ENCODE peak calls at places on chromosomes 13 and 19, in seven cellular contexts. One of them, this sample, is unnamed.

GRCh38 chr13:114128624-114129522 is 3.5 kb downstream of the RASA3 start:
- DNase-seq in IMR-90: peak; percentile 95
- DNase-seq in H1: no peak
- DNase-seq in mesenchymal stem cell: peak; percentile 98
- DNase-seq in mesendoderm: no peak
- DNase-seq in neuronal stem cell: no peak
- DNase-seq in trophoblast cell: peak; percentile 50
- DNase-seq in this sample: no peak

GRCh38 chr19:1833540-1833939 is 14.7 kb downstream of the REXO1 start:
- DNase-seq in IMR-90: no peak
- DNase-seq in H1: no peak
- DNase-seq in mesenchymal stem cell: no peak
- DNase-seq in mesendoderm: no peak
- DNase-seq in neuronal stem cell: no peak
- DNase-seq in trophoblast cell: no peak
- DNase-seq in this sample: no peak

GRCh38 chr19:51158474-51159129 is 16.5 kb downstream of the SIGLEC7 start:
- DNase-seq in IMR-90: peak; percentile 7
- DNase-seq in H1: peak; percentile 95
- DNase-seq in mesenchymal stem cell: peak; percentile 21
- DNase-seq in mesendoderm: peak; percentile 81
- DNase-seq in neuronal stem cell: peak; percentile 31
- DNase-seq in trophoblast cell: peak; percentile 39
- DNase-seq in this sample: peak; percentile 80

GRCh38 chr19:572891-573825 is 762 bp downstream of the BSG start:
- DNase-seq in IMR-90: peak; percentile 56
- DNase-seq in H1: no peak
- DNase-seq in mesenchymal stem cell: peak; percentile 70
- DNase-seq in mesendoderm: peak; percentile 74
- DNase-seq in neuronal stem cell: no peak
- DNase-seq in trophoblast cell: peak; percentile 49
- DNase-seq in this sample: peak; percentile 36

GRCh38 chr19:42081584-42082258 is 5.8 kb downstream of the ZNF574 start:
- DNase-seq in IMR-90: peak; percentile 65
- DNase-seq in H1: no peak
- DNase-seq in mesenchymal stem cell: peak; percentile 69
- DNase-seq in mesendoderm: peak; percentile 50
- DNase-seq in neuronal stem cell: no peak
- DNase-seq in trophoblast cell: peak; percentile 59
- DNase-seq in this sample: no peak

GRCh38 chr19:16836115-16836905 is 7.1 kb downstream of the SIN3B start:
- DNase-seq in IMR-90: peak; percentile 39
- DNase-seq in H1: no peak
- DNase-seq in mesenchymal stem cell: no peak
- DNase-seq in mesendoderm: no peak
- DNase-seq in neuronal stem cell: no peak
- DNase-seq in trophoblast cell: peak; percentile 11
- DNase-seq in this sample: no peak

GRCh38 chr13:31160857-31161582 is 684 bp downstream of the HSPH1 start:
- DNase-seq in IMR-90: peak; percentile 75
- DNase-seq in H1: peak; percentile 58
- DNase-seq in mesenchymal stem cell: peak; percentile 85
- DNase-seq in mesendoderm: peak; percentile 60
- DNase-seq in neuronal stem cell: peak; percentile 36
- DNase-seq in trophoblast cell: peak; percentile 82
- DNase-seq in this sample: no peak

GRCh38 chr13:91797567-91797966 is 399.1 kb downstream of the GPC5 start:
- DNase-seq in IMR-90: no peak
- DNase-seq in H1: no peak
- DNase-seq in mesenchymal stem cell: no peak
- DNase-seq in mesendoderm: no peak
- DNase-seq in neuronal stem cell: no peak
- DNase-seq in trophoblast cell: no peak
- DNase-seq in this sample: no peak

GRCh38 chr19:4278460-4278901 is 585 bp upstream of the SHD start:
- DNase-seq in IMR-90: no peak
- DNase-seq in H1: no peak
- DNase-seq in mesenchymal stem cell: no peak
- DNase-seq in mesendoderm: peak; percentile 41
- DNase-seq in neuronal stem cell: no peak
- DNase-seq in trophoblast cell: no peak
- DNase-seq in this sample: no peak

GRCh38 chr13:65744761-65745160 is 1485.4 kb downstream of the PCDH9 start:
- DNase-seq in IMR-90: peak; percentile 79
- DNase-seq in H1: no peak
- DNase-seq in mesenchymal stem cell: no peak
- DNase-seq in mesendoderm: no peak
- DNase-seq in neuronal stem cell: no peak
- DNase-seq in trophoblast cell: no peak
- DNase-seq in this sample: no peak

GRCh38 chr13:98265669-98266551 is 88.8 kb upstream of the RNF113B start:
- DNase-seq in IMR-90: peak; percentile 64
- DNase-seq in H1: no peak
- DNase-seq in mesenchymal stem cell: peak; percentile 25
- DNase-seq in mesendoderm: no peak
- DNase-seq in neuronal stem cell: no peak
- DNase-seq in trophoblast cell: no peak
- DNase-seq in this sample: no peak

GRCh38 chr13:65594255-65594654 is 1635.9 kb downstream of the PCDH9 start:
- DNase-seq in IMR-90: peak; percentile 82
- DNase-seq in H1: no peak
- DNase-seq in mesenchymal stem cell: peak; percentile 34
- DNase-seq in mesendoderm: no peak
- DNase-seq in neuronal stem cell: no peak
- DNase-seq in trophoblast cell: no peak
- DNase-seq in this sample: no peak

GRCh38 chr19:50356691-50357177 is 8.7 kb downstream of the NAPSA start:
- DNase-seq in IMR-90: no peak
- DNase-seq in H1: no peak
- DNase-seq in mesenchymal stem cell: no peak
- DNase-seq in mesendoderm: no peak
- DNase-seq in neuronal stem cell: no peak
- DNase-seq in trophoblast cell: no peak
- DNase-seq in this sample: no peak

GRCh38 chr13:98622926-98623325 is 46.0 kb upstream of the STK24 start:
- DNase-seq in IMR-90: no peak
- DNase-seq in H1: no peak
- DNase-seq in mesenchymal stem cell: no peak
- DNase-seq in mesendoderm: no peak
- DNase-seq in neuronal stem cell: no peak
- DNase-seq in trophoblast cell: peak; percentile 66
- DNase-seq in this sample: no peak

GRCh38 chr13:67148219-67148583 is 81.9 kb downstream of the PCDH9 start:
- DNase-seq in IMR-90: peak; percentile 68
- DNase-seq in H1: no peak
- DNase-seq in mesenchymal stem cell: peak; percentile 67
- DNase-seq in mesendoderm: no peak
- DNase-seq in neuronal stem cell: no peak
- DNase-seq in trophoblast cell: no peak
- DNase-seq in this sample: no peak

GRCh38 chr19:43727593-43727853 is 11.6 kb downstream of the IRGC start:
- DNase-seq in IMR-90: no peak
- DNase-seq in H1: no peak
- DNase-seq in mesenchymal stem cell: no peak
- DNase-seq in mesendoderm: no peak
- DNase-seq in neuronal stem cell: no peak
- DNase-seq in trophoblast cell: no peak
- DNase-seq in this sample: no peak

GRCh38 chr19:43724896-43725295 is 9.0 kb downstream of the IRGC start:
- DNase-seq in IMR-90: no peak
- DNase-seq in H1: no peak
- DNase-seq in mesenchymal stem cell: no peak
- DNase-seq in mesendoderm: no peak
- DNase-seq in neuronal stem cell: no peak
- DNase-seq in trophoblast cell: no peak
- DNase-seq in this sample: no peak

GRCh38 chr19:43723588-43723987 is 7.7 kb downstream of the IRGC start:
- DNase-seq in IMR-90: no peak
- DNase-seq in H1: no peak
- DNase-seq in mesenchymal stem cell: no peak
- DNase-seq in mesendoderm: no peak
- DNase-seq in neuronal stem cell: no peak
- DNase-seq in trophoblast cell: peak; percentile 27
- DNase-seq in this sample: no peak

GRCh38 chr19:43725468-43725867 is 9.6 kb downstream of the IRGC start:
- DNase-seq in IMR-90: no peak
- DNase-seq in H1: no peak
- DNase-seq in mesenchymal stem cell: no peak
- DNase-seq in mesendoderm: no peak
- DNase-seq in neuronal stem cell: no peak
- DNase-seq in trophoblast cell: no peak
- DNase-seq in this sample: no peak

GRCh38 chr19:43726736-43727592 is 11.1 kb downstream of the IRGC start:
- DNase-seq in IMR-90: no peak
- DNase-seq in H1: no peak
- DNase-seq in mesenchymal stem cell: no peak
- DNase-seq in mesendoderm: no peak
- DNase-seq in neuronal stem cell: no peak
- DNase-seq in trophoblast cell: no peak
- DNase-seq in this sample: no peak
- H3K23ac ChIP-seq in IMR-90: peak overlapping the region; percentile 38
- H3K23ac ChIP-seq in H1: no peak overlapping the region
- H3K23ac ChIP-seq in mesenchymal stem cell: no peak overlapping the region
- H3K23ac ChIP-seq in mesendoderm: no peak overlapping the region
- H3K23ac ChIP-seq in neuronal stem cell: peak overlapping the region; percentile 11
- H3K23ac ChIP-seq in trophoblast cell: no peak overlapping the region
- H3K23ac ChIP-seq in this sample: no peak overlapping the region

GRCh38 chr19:34988119-34988518 is 12.0 kb upstream of the GRAMD1A start:
- DNase-seq in IMR-90: no peak
- DNase-seq in H1: no peak
- DNase-seq in mesenchymal stem cell: no peak
- DNase-seq in mesendoderm: no peak
- DNase-seq in neuronal stem cell: no peak
- DNase-seq in trophoblast cell: no peak
- DNase-seq in this sample: no peak
- H3K23ac ChIP-seq in IMR-90: no peak overlapping the region
- H3K23ac ChIP-seq in H1: no peak overlapping the region
- H3K23ac ChIP-seq in mesenchymal stem cell: no peak overlapping the region
- H3K23ac ChIP-seq in mesendoderm: no peak overlapping the region
- H3K23ac ChIP-seq in neuronal stem cell: no peak overlapping the region
- H3K23ac ChIP-seq in trophoblast cell: no peak overlapping the region
- H3K23ac ChIP-seq in this sample: no peak overlapping the region

GRCh38 chr19:45421953-45422498 is 1.7 kb downstream of the ERCC1 start:
- DNase-seq in IMR-90: no peak
- DNase-seq in H1: no peak
- DNase-seq in mesenchymal stem cell: no peak
- DNase-seq in mesendoderm: no peak
- DNase-seq in neuronal stem cell: no peak
- DNase-seq in trophoblast cell: no peak
- DNase-seq in this sample: no peak

GRCh38 chr19:45420871-45421270 is 2.8 kb downstream of the ERCC1 start:
- DNase-seq in IMR-90: no peak
- DNase-seq in H1: no peak
- DNase-seq in mesenchymal stem cell: no peak
- DNase-seq in mesendoderm: no peak
- DNase-seq in neuronal stem cell: no peak
- DNase-seq in trophoblast cell: no peak
- DNase-seq in this sample: no peak

GRCh38 chr19:45423589-45424190 is at the start of gene ERCC1:
- DNase-seq in IMR-90: peak; percentile 94
- DNase-seq in H1: peak; percentile 99
- DNase-seq in mesenchymal stem cell: peak; percentile 97
- DNase-seq in mesendoderm: peak; percentile 99
- DNase-seq in neuronal stem cell: peak; percentile 94
- DNase-seq in trophoblast cell: peak; percentile 99
- DNase-seq in this sample: peak; percentile 100

GRCh38 chr19:45424191-45425058 is 708 bp upstream of the ERCC1 start:
- DNase-seq in IMR-90: peak; percentile 98
- DNase-seq in H1: peak; percentile 76
- DNase-seq in mesenchymal stem cell: peak; percentile 99
- DNase-seq in mesendoderm: peak; percentile 92
- DNase-seq in neuronal stem cell: no peak
- DNase-seq in trophoblast cell: peak; percentile 83
- DNase-seq in this sample: peak; percentile 86

GRCh38 chr19:45423033-45423588 is 606 bp downstream of the ERCC1 start:
- DNase-seq in IMR-90: no peak
- DNase-seq in H1: no peak
- DNase-seq in mesenchymal stem cell: no peak
- DNase-seq in mesendoderm: no peak
- DNase-seq in neuronal stem cell: no peak
- DNase-seq in trophoblast cell: no peak
- DNase-seq in this sample: no peak
- H3K23ac ChIP-seq in IMR-90: peak overlapping the region; percentile 78
- H3K23ac ChIP-seq in H1: no peak overlapping the region
- H3K23ac ChIP-seq in mesenchymal stem cell: peak overlapping the region; percentile 78
- H3K23ac ChIP-seq in mesendoderm: peak overlapping the region; percentile 70
- H3K23ac ChIP-seq in neuronal stem cell: peak overlapping the region; percentile 52
- H3K23ac ChIP-seq in trophoblast cell: no peak overlapping the region
- H3K23ac ChIP-seq in this sample: no peak overlapping the region

GRCh38 chr13:41505209-41505835 is 48.0 kb downstream of the RGCC start:
- DNase-seq in IMR-90: peak; percentile 96
- DNase-seq in H1: no peak
- DNase-seq in mesenchymal stem cell: peak; percentile 92
- DNase-seq in mesendoderm: no peak
- DNase-seq in neuronal stem cell: no peak
- DNase-seq in trophoblast cell: peak; percentile 96
- DNase-seq in this sample: no peak
- H3K23ac ChIP-seq in IMR-90: peak overlapping the region; percentile 71
- H3K23ac ChIP-seq in H1: no peak overlapping the region
- H3K23ac ChIP-seq in mesenchymal stem cell: no peak overlapping the region
- H3K23ac ChIP-seq in mesendoderm: no peak overlapping the region
- H3K23ac ChIP-seq in neuronal stem cell: no peak overlapping the region
- H3K23ac ChIP-seq in trophoblast cell: no peak overlapping the region
- H3K23ac ChIP-seq in this sample: no peak overlapping the region

GRCh38 chr19:3083964-3084363 is 10.2 kb upstream of the GNA11 start:
- DNase-seq in IMR-90: no peak
- DNase-seq in H1: no peak
- DNase-seq in mesenchymal stem cell: no peak
- DNase-seq in mesendoderm: no peak
- DNase-seq in neuronal stem cell: no peak
- DNase-seq in trophoblast cell: no peak
- DNase-seq in this sample: no peak
- H3K23ac ChIP-seq in IMR-90: no peak overlapping the region
- H3K23ac ChIP-seq in H1: no peak overlapping the region
- H3K23ac ChIP-seq in mesenchymal stem cell: no peak overlapping the region
- H3K23ac ChIP-seq in mesendoderm: no peak overlapping the region
- H3K23ac ChIP-seq in neuronal stem cell: no peak overlapping the region
- H3K23ac ChIP-seq in trophoblast cell: no peak overlapping the region
- H3K23ac ChIP-seq in this sample: no peak overlapping the region

DNA sequence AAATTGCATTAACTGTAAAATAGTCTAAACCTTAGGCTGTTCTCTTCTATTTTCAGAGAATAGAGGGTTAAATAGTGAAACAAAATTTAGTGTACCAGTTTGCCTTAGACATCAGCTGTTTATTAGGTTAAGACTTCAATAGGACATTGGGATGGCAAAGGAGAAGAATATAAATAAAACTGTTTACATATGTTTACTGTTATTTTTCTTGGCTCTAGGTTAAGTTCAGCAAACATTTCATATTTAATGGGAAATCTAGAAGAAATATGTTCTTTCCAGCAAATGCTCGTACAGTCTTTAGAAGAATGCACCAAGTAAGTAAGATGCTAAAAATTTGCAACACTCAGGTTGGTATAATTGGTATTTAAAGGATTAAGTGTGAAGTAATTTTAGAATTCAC is 76.5 kb upstream of the TEX29 start:
- DNase-seq in IMR-90: no peak
- DNase-seq in H1: no peak
- DNase-seq in mesenchymal stem cell: no peak
- DNase-seq in mesendoderm: no peak
- DNase-seq in neuronal stem cell: no peak
- DNase-seq in trophoblast cell: no peak
- DNase-seq in this sample: no peak
- H3K23ac ChIP-seq in IMR-90: no peak overlapping the region
- H3K23ac ChIP-seq in H1: no peak overlapping the region
- H3K23ac ChIP-seq in mesenchymal stem cell: no peak overlapping the region
- H3K23ac ChIP-seq in mesendoderm: no peak overlapping the region
- H3K23ac ChIP-seq in neuronal stem cell: no peak overlapping the region
- H3K23ac ChIP-seq in trophoblast cell: no peak overlapping the region
- H3K23ac ChIP-seq in this sample: no peak overlapping the region

GRCh38 chr19:27867981-27868380 is 1345.0 kb downstream of the UQCRFS1 start:
- DNase-seq in IMR-90: no peak
- DNase-seq in H1: no peak
- DNase-seq in mesenchymal stem cell: no peak
- DNase-seq in mesendoderm: no peak
- DNase-seq in neuronal stem cell: no peak
- DNase-seq in trophoblast cell: no peak
- DNase-seq in this sample: no peak
- H3K23ac ChIP-seq in IMR-90: no peak overlapping the region
- H3K23ac ChIP-seq in H1: no peak overlapping the region
- H3K23ac ChIP-seq in mesenchymal stem cell: no peak overlapping the region
- H3K23ac ChIP-seq in mesendoderm: no peak overlapping the region
- H3K23ac ChIP-seq in neuronal stem cell: no peak overlapping the region
- H3K23ac ChIP-seq in trophoblast cell: no peak overlapping the region
- H3K23ac ChIP-seq in this sample: no peak overlapping the region

This sample was measured in H9.